ENCODE peak calls at places on chromosomes 2 and 18, in eight cellular contexts. T is glomerular endothelial cell; I is AG04450; P is retina; D is posterior vena cava; G is naive thymus-derived CD8-positive, alpha-beta T cell; N is GM23248; Q is choroid plexus epithelial cell. C is an unnamed sample.

GRCh38 chr2:239157269-239157668 is 243.6 kb downstream of the HDAC4 start:
- DNase-seq in T (no peak), D (peak; percentile 29), I (no peak), P (no peak), N (no peak), Q (no peak), G (no peak), C (no peak)

GRCh38 chr2:8984152-8984551 is 19.3 kb downstream of the MBOAT2 start:
- DNase-seq in Q (peak; percentile 66), N (peak; percentile 18), I (no peak), P (no peak), G (no peak), T (no peak), D (no peak), C (no peak)

GRCh38 chr2:48415765-48416515 is 114.0 kb upstream of the STON1 start:
- DNase-seq in N (peak; percentile 6), I (no peak), P (no peak), T (no peak), Q (peak; percentile 31), D (no peak), G (no peak), C (no peak)

GRCh38 chr2:715847-716573 is 38.8 kb upstream of the TMEM18 start:
- DNase-seq in D (no peak), N (peak; percentile 28), P (no peak), T (no peak), Q (peak; percentile 65), G (no peak), I (no peak), C (no peak)

GRCh38 chr2:112884869-112885502 is 26.0 kb upstream of the IL37 start:
- DNase-seq in Q (peak; percentile 34), T (peak; percentile 10), P (peak; percentile 16), N (peak; percentile 28), D (no peak), I (no peak), G (peak; percentile 41), C (no peak)

GRCh38 chr18:723541-723940 is 11.1 kb upstream of the ENOSF1 start:
- DNase-seq in I (no peak), N (no peak), P (no peak), G (no peak), T (no peak), D (no peak), Q (no peak), C (no peak)

GRCh38 chr2:20624884-20625485 is 25.9 kb downstream of the HS1BP3 start:
- DNase-seq in P (no peak), T (no peak), N (no peak), Q (no peak), I (no peak), D (peak; percentile 74), G (no peak), C (no peak)

GRCh38 chr18:13137041-13137938 is 81.3 kb upstream of the LDLRAD4 start:
- DNase-seq in D (peak; percentile 83), P (no peak), T (no peak), G (peak; percentile 54), N (peak; percentile 56), I (no peak), Q (no peak), C (no peak)

GRCh38 chr18:38752430-38752829 is 1186.8 kb upstream of the CELF4 start:
- DNase-seq in T (no peak), N (no peak), Q (no peak), I (no peak), D (no peak), G (no peak), P (no peak), C (no peak)

GRCh38 chr2:3248754-3249476 is 128.7 kb downstream of the EIPR1 start:
- DNase-seq in G (no peak), D (no peak), N (no peak), T (no peak), P (no peak), I (no peak), Q (no peak), C (no peak)

GRCh38 chr2:89837962-89838625 is 1146.6 kb downstream of the RPIA start:
- DNase-seq in P (no peak), G (no peak), I (no peak), T (no peak), Q (peak; percentile 25), N (no peak), D (no peak), C (no peak)

GRCh38 chr2:101518470-101519172 is 43.7 kb upstream of the RFX8 start:
- DNase-seq in T (no peak), G (no peak), N (peak; percentile 78), Q (peak; percentile 75), P (peak; percentile 28), D (no peak), I (no peak), C (no peak)

GRCh38 chr2:74876081-74876886 is 42.4 kb downstream of the HK2 start:
- DNase-seq in D (no peak), Q (peak; percentile 71), N (peak; percentile 85), G (peak; percentile 27), T (no peak), I (no peak), P (peak; percentile 84), C (no peak)

GRCh38 chr2:17780546-17780945 is 26.6 kb downstream of the GEN1 start:
- DNase-seq in G (no peak), D (no peak), T (no peak), N (no peak), P (no peak), Q (peak; percentile 27), I (no peak), C (no peak)

GRCh38 chr2:94874277-94874997 is 3.2 kb downstream of the TEKT4 start:
- DNase-seq in G (peak; percentile 46), Q (peak; percentile 12), D (no peak), T (no peak), N (peak; percentile 63), I (no peak), P (peak; percentile 85), C (no peak)

GRCh38 chr2:199019898-199020507 is 437.7 kb downstream of the SATB2 start:
- DNase-seq in T (no peak), G (no peak), Q (peak; percentile 46), N (peak; percentile 72), D (no peak), P (peak; percentile 13), I (peak; percentile 4), C (no peak)

GRCh38 chr2:193876980-193877379 is 1682.2 kb upstream of the TMEFF2 start:
- DNase-seq in T (no peak), I (no peak), N (no peak), D (no peak), P (no peak), Q (no peak), G (no peak), C (no peak)

GRCh38 chr2:203750669-203751068 is 44.2 kb downstream of the CD28 start:
- DNase-seq in G (no peak), N (no peak), I (no peak), T (no peak), D (no peak), Q (no peak), P (no peak), C (no peak)

GRCh38 chr2:24402242-24403092 is 42.1 kb upstream of the ITSN2 start:
- DNase-seq in T (no peak), D (no peak), I (no peak), N (peak; percentile 13), Q (no peak), G (no peak), P (peak; percentile 71), C (no peak)

GRCh38 chr2:105576440-105577241 is 168.1 kb upstream of the NCK2 start:
- DNase-seq in G (no peak), Q (peak; percentile 77), I (no peak), P (peak; percentile 57), N (peak; percentile 79), T (no peak), D (no peak), C (no peak)

GRCh38 chr2:21821697-21822227 is 698.0 kb downstream of the TDRD15 start:
- DNase-seq in T (no peak), Q (peak; percentile 41), G (no peak), D (no peak), I (no peak), P (peak; percentile 14), N (no peak), C (no peak)